ENCODE peak calls at places on chromosomes 7 and 10, in six cellular contexts. A is H9, Z is heart right ventricle, O is astrocyte, I is MM.1S, B is heart left ventricle. R is an unnamed sample. For H3K4me1, the result is how much of the 10 kb centered on the place peaks cover.

GRCh38 chr7:32145911-32146310 is 75.7 kb upstream of the PDE1C start:
- DNase-seq in A (no peak), Z (no peak), O (no peak), I (no peak), B (no peak), R (no peak)

GRCh38 chr7:25665346-25665745 is 437.1 kb upstream of the NPVF start:
- DNase-seq in A (no peak), Z (no peak), O (no peak), I (no peak), B (no peak), R (no peak)

GRCh38 chr10:104559935-104560334 is 81.2 kb upstream of the SORCS3 start:
- DNase-seq in A (no peak), Z (no peak), O (no peak), I (no peak), B (no peak), R (no peak)

GRCh38 chr7:50851451-50851850 is 68.8 kb upstream of the GRB10 start:
- DNase-seq in A (no peak), Z (no peak), O (peak), I (no peak), B (peak), R (no peak)

GRCh38 chr10:100392686-100393003 is 45.6 kb downstream of the SCD start:
- DNase-seq in A (no peak), Z (no peak), O (no peak), I (no peak), B (no peak), R (no peak)

GRCh38 chr7:85030893-85031292 is 156.0 kb downstream of the SEMA3D start:
- DNase-seq in A (no peak), Z (no peak), O (peak), I (peak), B (no peak), R (no peak)

GRCh38 chr7:20839196-20839735 is 52.6 kb upstream of the SP8 start:
- DNase-seq in A (no peak), Z (no peak), O (no peak), I (no peak), B (no peak), R (no peak)

GRCh38 chr10:14466256-14466655 is 135.5 kb upstream of the FRMD4A start:
- DNase-seq in A (no peak), Z (peak), O (peak), I (no peak), B (no peak), R (no peak)

GRCh38 chr10:26805567-26806245 is 55.1 kb downstream of the ABI1 start:
- DNase-seq in A (no peak), Z (no peak), O (peak), I (no peak), B (no peak), R (no peak)

GRCh38 chr7:106425017-106425719 is 140.4 kb upstream of the NAMPT start:
- DNase-seq in A (no peak), Z (peak), O (peak), I (no peak), B (peak), R (peak)

GRCh38 chr7:119482209-119482608 is 790.8 kb upstream of the KCND2 start:
- DNase-seq in A (peak), Z (no peak), O (no peak), I (peak), B (no peak), R (no peak)

GRCh38 chr10:78248651-78249464 is 215.2 kb downstream of the RPS24 start:
- DNase-seq in A (no peak), Z (no peak), O (peak), I (no peak), B (no peak), R (no peak)

GRCh38 chr10:62021116-62021515 is 119.6 kb downstream of the ARID5B start:
- DNase-seq in A (no peak), Z (no peak), O (no peak), I (no peak), B (no peak), R (no peak)
- H3K4me1 ChIP-seq in A (under half), Z (under half), O (under half), I (under half), B (under half), R (half or more)

GRCh38 chr7:44383566-44383965 is 58.2 kb upstream of the CAMK2B start:
- DNase-seq in A (peak), Z (no peak), O (peak), I (no peak), B (peak), R (peak)
- H3K4me1 ChIP-seq in A (under half), Z (under half), O (half or more), I (under half), B (under half), R (half or more)

DNA sequence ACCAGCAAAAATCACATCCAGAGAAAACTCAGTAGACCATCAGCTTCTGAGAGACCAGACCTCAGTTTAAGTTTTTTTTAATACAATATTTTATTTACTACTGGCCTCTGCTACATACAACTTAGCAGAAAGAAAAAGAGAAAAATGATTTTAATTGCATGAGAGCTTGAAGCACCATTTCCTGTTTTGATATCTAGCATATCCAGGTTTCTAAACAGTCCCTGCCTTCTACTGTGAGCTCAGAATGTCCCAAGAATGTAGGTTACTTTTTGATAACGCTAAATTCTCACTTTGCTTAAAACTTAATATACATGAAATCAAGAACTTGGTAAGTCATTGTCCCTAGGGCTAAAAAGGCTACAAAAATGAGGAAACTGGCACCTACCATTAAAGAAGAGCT is 7.1 kb downstream of the TMEM243 start:
- DNase-seq in A (no peak), Z (no peak), O (no peak), I (no peak), B (no peak), R (no peak)
- H3K4me1 ChIP-seq in A (under half), Z (under half), O (under half), I (under half), B (under half), R (under half)

GRCh38 chr7:152342796-152343195 is 93.0 kb downstream of the KMT2C start:
- DNase-seq in A (no peak), Z (no peak), O (no peak), I (no peak), B (no peak), R (no peak)

GRCh38 chr7:152341914-152342236 is 93.9 kb downstream of the KMT2C start:
- DNase-seq in A (no peak), Z (no peak), O (no peak), I (no peak), B (no peak), R (no peak)

GRCh38 chr7:152341039-152341913 is 94.5 kb downstream of the KMT2C start:
- DNase-seq in A (no peak), Z (peak), O (peak), I (peak), B (peak), R (no peak)

GRCh38 chr7:152347888-152348287 is 87.9 kb downstream of the KMT2C start:
- DNase-seq in A (no peak), Z (no peak), O (no peak), I (no peak), B (no peak), R (no peak)

GRCh38 chr7:152344253-152344652 is 91.5 kb downstream of the KMT2C start:
- DNase-seq in A (no peak), Z (no peak), O (no peak), I (no peak), B (no peak), R (no peak)
- H3K4me1 ChIP-seq in A (under half), Z (under half), O (under half), I (under half), B (under half), R (under half)

DNA sequence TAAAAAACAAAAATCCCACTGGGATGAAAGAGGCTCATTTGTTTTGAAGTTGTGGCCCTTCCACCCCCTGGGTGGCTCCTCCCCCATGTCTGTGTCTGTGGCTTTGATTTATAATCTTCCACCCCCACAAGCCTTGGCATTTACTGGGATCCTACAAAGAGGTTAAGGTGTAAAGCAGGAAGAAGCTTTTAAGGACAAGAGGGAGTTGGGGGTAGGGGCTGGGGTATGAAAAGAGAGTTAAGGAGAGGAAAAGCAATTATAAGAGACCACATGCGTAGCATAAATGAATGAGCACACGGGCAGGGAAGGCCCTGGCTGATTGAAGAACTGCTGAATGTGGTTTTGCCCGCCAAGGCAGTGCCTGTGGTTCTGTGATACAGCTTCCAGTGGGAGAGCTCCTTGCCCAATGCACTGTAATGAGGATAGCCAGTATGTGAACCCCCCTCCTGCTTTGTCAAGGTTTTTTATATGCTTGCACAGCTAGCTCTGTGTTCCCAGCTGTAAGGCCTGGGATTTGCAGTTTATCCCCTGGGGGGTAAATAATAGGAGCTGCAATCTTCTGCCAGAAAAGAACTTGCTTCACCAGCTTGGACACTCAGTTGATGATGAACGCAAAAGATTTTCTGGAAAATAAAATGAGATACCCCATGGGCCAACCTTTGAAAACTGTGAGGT is 34.7 kb upstream of the KMT2E start:
- DNase-seq in A (peak), Z (no peak), O (peak), I (no peak), B (no peak), R (no peak)
- H3K4me1 ChIP-seq in A (under half), Z (half or more), O (half or more), I (under half), B (under half), R (half or more)

GRCh38 chr7:116354546-116355422 is 144.4 kb downstream of the TES start:
- DNase-seq in A (peak), Z (peak), O (peak), I (no peak), B (peak), R (peak)

GRCh38 chr7:116355423-116355765 is 144.1 kb upstream of the CAV2 start:
- DNase-seq in A (no peak), Z (no peak), O (no peak), I (no peak), B (no peak), R (no peak)

GRCh38 chr7:116356979-116357378 is 142.6 kb upstream of the CAV2 start:
- DNase-seq in A (no peak), Z (no peak), O (peak), I (no peak), B (no peak), R (no peak)

GRCh38 chr7:116357776-116358670 is 141.5 kb upstream of the CAV2 start:
- DNase-seq in A (no peak), Z (no peak), O (peak), I (no peak), B (no peak), R (no peak)

DNA sequence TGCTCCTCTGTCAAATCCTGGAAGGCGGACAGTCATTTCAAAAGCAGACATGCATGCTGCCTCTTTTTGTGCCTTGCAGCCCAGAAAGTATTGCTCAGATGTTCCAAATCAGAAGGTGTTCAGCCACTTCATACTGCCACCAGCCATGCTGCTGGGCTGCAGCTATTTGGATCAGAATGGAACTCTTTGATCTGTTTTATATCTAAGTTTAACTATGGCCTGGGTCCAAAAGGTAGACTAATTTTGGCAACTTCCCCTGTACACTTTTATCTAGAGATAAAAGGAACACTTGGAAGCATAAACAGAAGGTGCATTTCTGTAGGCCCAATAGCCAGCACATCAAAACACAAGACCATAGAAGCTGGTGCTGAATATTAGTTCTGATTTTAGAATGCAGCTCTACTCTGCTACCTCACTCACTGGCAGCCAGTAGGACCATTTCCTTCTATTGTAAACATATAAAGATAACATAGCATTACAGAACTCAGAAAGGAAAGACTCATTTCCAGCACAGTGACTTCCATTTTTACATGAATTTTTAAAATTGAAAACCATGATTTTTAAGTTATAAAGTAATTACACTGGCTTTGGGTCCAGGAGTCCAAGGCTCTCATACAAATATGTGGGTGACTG is 143.1 kb upstream of the CAV2 start:
- DNase-seq in A (no peak), Z (no peak), O (no peak), I (no peak), B (no peak), R (no peak)
- H3K4me1 ChIP-seq in A (under half), Z (half or more), O (under half), I (under half), B (under half), R (under half)

DNA sequence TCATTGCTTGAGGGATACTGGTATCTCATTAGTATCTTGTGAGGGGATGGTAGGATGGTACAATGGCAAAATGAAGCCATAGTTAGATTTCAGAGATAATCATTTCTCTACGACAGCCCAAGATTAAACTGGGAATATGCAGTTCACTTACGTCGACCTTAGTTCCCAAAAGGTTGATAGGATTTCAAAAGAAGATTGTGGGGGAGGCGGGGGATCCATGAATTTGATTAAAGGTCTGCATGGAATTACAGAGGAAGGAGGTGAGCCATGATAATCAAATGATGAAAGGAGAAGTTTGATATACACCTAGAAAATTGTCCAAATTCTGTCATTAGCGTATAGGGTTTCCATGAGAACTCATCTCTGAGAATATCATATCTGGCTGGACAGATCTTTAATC is 206.6 kb downstream of the CELF2 start:
- DNase-seq in A (no peak), Z (no peak), O (no peak), I (no peak), B (no peak), R (no peak)
- H3K4me1 ChIP-seq in A (under half), Z (under half), O (under half), I (half or more), B (under half), R (under half)

GRCh38 chr10:63708421-63708820 is 187.2 kb downstream of the REEP3 start:
- DNase-seq in A (no peak), Z (no peak), O (no peak), I (no peak), B (no peak), R (no peak)

GRCh38 chr10:63711866-63712716 is 190.9 kb downstream of the REEP3 start:
- DNase-seq in A (no peak), Z (peak), O (peak), I (no peak), B (peak), R (peak)

GRCh38 chr10:63712717-63713115 is 191.5 kb downstream of the REEP3 start:
- DNase-seq in A (no peak), Z (no peak), O (no peak), I (no peak), B (no peak), R (no peak)

GRCh38 chr10:63711361-63711760 is 190.2 kb downstream of the REEP3 start:
- DNase-seq in A (no peak), Z (peak), O (peak), I (no peak), B (peak), R (no peak)

GRCh38 chr10:63710703-63711102 is 189.5 kb downstream of the REEP3 start:
- DNase-seq in A (no peak), Z (no peak), O (no peak), I (no peak), B (no peak), R (no peak)
- H3K4me1 ChIP-seq in A (under half), Z (half or more), O (under half), I (under half), B (under half), R (half or more)

GRCh38 chr7:21941570-21942224 is 4.0 kb downstream of the CDCA7L start:
- DNase-seq in A (no peak), Z (no peak), O (peak), I (no peak), B (no peak), R (no peak)

GRCh38 chr7:21944616-21945373 is 904 bp downstream of the CDCA7L start:
- DNase-seq in A (peak), Z (no peak), O (no peak), I (peak), B (peak), R (no peak)

GRCh38 chr7:21945374-21946227 is at the start of gene CDCA7L:
- DNase-seq in A (peak), Z (peak), O (peak), I (peak), B (peak), R (no peak)

GRCh38 chr7:21943436-21943835 is 2.3 kb downstream of the CDCA7L start:
- DNase-seq in A (no peak), Z (no peak), O (no peak), I (no peak), B (no peak), R (no peak)

DNA sequence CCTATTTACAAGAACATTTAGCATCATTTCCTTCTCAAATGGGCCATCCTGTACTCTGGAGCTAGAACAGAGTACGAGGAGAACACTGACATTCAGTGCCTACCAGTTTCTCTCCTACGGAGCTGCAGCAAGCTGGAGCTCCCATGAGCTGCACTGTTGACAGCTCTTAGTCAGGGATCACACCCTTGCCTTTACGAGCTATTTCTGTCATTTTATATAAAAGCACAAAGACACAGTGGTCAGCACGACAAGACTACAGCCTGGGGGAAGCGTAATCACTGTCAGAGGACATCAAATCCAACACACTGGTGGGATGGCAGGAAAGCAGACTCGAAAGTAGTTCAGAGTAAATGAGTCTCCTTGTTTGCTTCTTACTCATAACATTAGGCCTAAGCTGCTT is 2.7 kb downstream of the CDCA7L start:
- DNase-seq in A (no peak), Z (no peak), O (no peak), I (no peak), B (no peak), R (no peak)
- H3K4me1 ChIP-seq in A (under half), Z (under half), O (under half), I (under half), B (under half), R (under half)

R was measured in thoracic aorta.